ENCODE peak calls at places on chromosomes 16 and 17, in four cellular contexts. F is RCC 7860, U is skeletal muscle cell, H is NCI-H345. A is an unnamed sample.

GRCh38 chr17:7220593-7221280 is 999 bp downstream of the ACADVL start:
- DNase-seq in F (peak; percentile 36), U (no peak), H (peak; percentile 19), A (no peak)

GRCh38 chr16:61871837-61872777 is 164.1 kb downstream of the CDH8 start:
- DNase-seq in H (no peak), U (no peak), F (no peak), A (no peak)

GRCh38 chr17:17107891-17108680 is 65.8 kb downstream of the MPRIP start:
- DNase-seq in U (no peak), H (no peak), F (no peak), A (no peak)

GRCh38 chr17:27596571-27597187 is 34.3 kb upstream of the LGALS9 start:
- DNase-seq in U (no peak), H (peak; percentile 46), F (no peak), A (no peak)

GRCh38 chr17:31587462-31587861 is 196.0 kb downstream of the RAB11FIP4 start:
- DNase-seq in H (no peak), U (no peak), F (no peak), A (no peak)

GRCh38 chr17:39668141-39668924 is at the start of gene PNMT:
- DNase-seq in U (no peak), H (peak; percentile 60), F (no peak), A (no peak)

GRCh38 chr16:369866-370436 is 387 bp downstream of the MRPL28 start:
- DNase-seq in U (no peak), H (no peak), F (no peak), A (no peak)

GRCh38 chr16:89842471-89843408 is 14.5 kb downstream of the SPIRE2 start:
- DNase-seq in U (peak; percentile 27), H (no peak), F (peak; percentile 55), A (no peak)

GRCh38 chr17:35731932-35732805 is 730 bp downstream of the RASL10B start:
- DNase-seq in F (no peak), H (no peak), U (no peak), A (no peak)

GRCh38 chr17:62749926-62750325 is 58.2 kb downstream of the MARCHF10 start:
- DNase-seq in U (no peak), F (no peak), H (no peak), A (no peak)

GRCh38 chr17:17437461-17437860 is 39.3 kb upstream of the MED9 start:
- DNase-seq in F (no peak), U (no peak), H (no peak), A (no peak)

GRCh38 chr16:48814994-48815393 is 205.0 kb upstream of the N4BP1 start:
- DNase-seq in H (no peak), U (no peak), F (no peak), A (no peak)

GRCh38 chr17:17812211-17813054 is 24.4 kb downstream of the SREBF1 start:
- DNase-seq in U (no peak), F (no peak), H (peak; percentile 6), A (no peak)

GRCh38 chr16:6206080-6206479 is 1108.5 kb upstream of the EEF2KMT start:
- DNase-seq in U (no peak), F (no peak), H (no peak), A (no peak)

GRCh38 chr16:7849891-7850290 is 517.2 kb downstream of the RBFOX1 start:
- DNase-seq in U (no peak), H (no peak), F (no peak), A (no peak)

GRCh38 chr17:72118588-72119279 is 2.1 kb upstream of the SOX9 start:
- DNase-seq in H (peak; percentile 74), U (no peak), F (peak; percentile 55), A (no peak)

GRCh38 chr17:48456584-48456983 is 26.6 kb upstream of the SKAP1 start:
- DNase-seq in H (no peak), U (no peak), F (peak; percentile 34), A (no peak)

GRCh38 chr17:1774390-1775176 is 12.7 kb downstream of the SERPINF1 start:
- DNase-seq in H (no peak), F (no peak), U (no peak), A (no peak)

GRCh38 chr17:40714473-40714872 is 10.9 kb upstream of the KRT24 start:
- DNase-seq in U (no peak), H (no peak), F (no peak), A (no peak)

GRCh38 chr16:4182581-4183257 is 59.2 kb downstream of the SRL start:
- DNase-seq in H (no peak), F (no peak), U (no peak), A (no peak)

GRCh38 chr17:73782641-73783381 is 138.6 kb upstream of the SDK2 start:
- DNase-seq in U (no peak), H (no peak), F (no peak), A (no peak)

GRCh38 chr17:6639651-6640535 is 618 bp downstream of the KIAA0753 start:
- DNase-seq in U (no peak), H (no peak), F (no peak), A (no peak)

GRCh38 chr16:4976611-4977145 is 18.5 kb downstream of the SEC14L5 start:
- DNase-seq in H (no peak), F (no peak), U (no peak), A (no peak)